ENCODE peak calls at places on chromosome 12, in four cellular contexts. One of them, this sample, is unnamed.

GRCh38 chr12:110503432-110503831 is 1.3 kb downstream of the RAD9B start:
- DNase-seq in left cardiac atrium: no peak
- DNase-seq in astrocyte of the spinal cord: no peak
- DNase-seq in NCI-H2107: no peak
- DNase-seq in this sample: no peak

GRCh38 chr12:49094104-49094948 is at the start of gene DHH:
- DNase-seq in left cardiac atrium: peak; percentile 67
- DNase-seq in astrocyte of the spinal cord: no peak
- DNase-seq in NCI-H2107: no peak
- DNase-seq in this sample: no peak

GRCh38 chr12:122965851-122966742 is at the start of gene ABCB9:
- DNase-seq in left cardiac atrium: peak; percentile 94
- DNase-seq in astrocyte of the spinal cord: peak; percentile 86
- DNase-seq in NCI-H2107: peak; percentile 94
- DNase-seq in this sample: peak; percentile 92

GRCh38 chr12:104694711-104695110 is 238.0 kb downstream of the CHST11 start:
- DNase-seq in left cardiac atrium: peak; percentile 47
- DNase-seq in astrocyte of the spinal cord: no peak
- DNase-seq in NCI-H2107: no peak
- DNase-seq in this sample: no peak

GRCh38 chr12:96120359-96121100 is 73.6 kb upstream of the ELK3 start:
- DNase-seq in astrocyte of the spinal cord: no peak
- DNase-seq in NCI-H2107: no peak
- DNase-seq in left cardiac atrium: no peak
- DNase-seq in this sample: no peak

GRCh38 chr12:115046805-115047204 is 362.8 kb upstream of the TBX3 start:
- DNase-seq in astrocyte of the spinal cord: no peak
- DNase-seq in NCI-H2107: no peak
- DNase-seq in left cardiac atrium: no peak
- DNase-seq in this sample: no peak

GRCh38 chr12:56593909-56594621 is 36.1 kb downstream of the BAZ2A start:
- DNase-seq in astrocyte of the spinal cord: peak; percentile 73
- DNase-seq in left cardiac atrium: peak; percentile 49
- DNase-seq in NCI-H2107: peak; percentile 59
- DNase-seq in this sample: no peak

GRCh38 chr12:40971911-40972310 is 216.2 kb upstream of the PDZRN4 start:
- DNase-seq in astrocyte of the spinal cord: peak; percentile 25
- DNase-seq in NCI-H2107: no peak
- DNase-seq in left cardiac atrium: no peak
- DNase-seq in this sample: no peak

GRCh38 chr12:96719671-96720362 is 187.2 kb upstream of the NEDD1 start:
- DNase-seq in astrocyte of the spinal cord: peak; percentile 64
- DNase-seq in left cardiac atrium: no peak
- DNase-seq in NCI-H2107: peak; percentile 3
- DNase-seq in this sample: no peak

GRCh38 chr12:49288412-49288853 is 6.5 kb upstream of the PRPH start:
- DNase-seq in left cardiac atrium: no peak
- DNase-seq in astrocyte of the spinal cord: peak; percentile 49
- DNase-seq in NCI-H2107: no peak
- DNase-seq in this sample: no peak

GRCh38 chr12:108635201-108635996 is 1.7 kb upstream of the SELPLG start:
- DNase-seq in NCI-H2107: peak; percentile 70
- DNase-seq in left cardiac atrium: no peak
- DNase-seq in astrocyte of the spinal cord: no peak
- DNase-seq in this sample: no peak

GRCh38 chr12:47411961-47412360 is 293.9 kb downstream of the RPAP3 start:
- DNase-seq in left cardiac atrium: no peak
- DNase-seq in NCI-H2107: no peak
- DNase-seq in astrocyte of the spinal cord: no peak
- DNase-seq in this sample: no peak

GRCh38 chr12:99809921-99810320 is 162.4 kb downstream of the GARIN6 start:
- DNase-seq in astrocyte of the spinal cord: no peak
- DNase-seq in left cardiac atrium: no peak
- DNase-seq in NCI-H2107: no peak
- DNase-seq in this sample: no peak

GRCh38 chr12:26120561-26121274 is 4.1 kb downstream of the BHLHE41 start:
- DNase-seq in left cardiac atrium: no peak
- DNase-seq in NCI-H2107: no peak
- DNase-seq in astrocyte of the spinal cord: no peak
- DNase-seq in this sample: no peak

GRCh38 chr12:110590806-110591326 is 7.7 kb upstream of the PPTC7 start:
- DNase-seq in NCI-H2107: no peak
- DNase-seq in left cardiac atrium: no peak
- DNase-seq in astrocyte of the spinal cord: peak; percentile 20
- DNase-seq in this sample: no peak

GRCh38 chr12:118046430-118046829 is 14.5 kb downstream of the WSB2 start:
- DNase-seq in NCI-H2107: no peak
- DNase-seq in astrocyte of the spinal cord: no peak
- DNase-seq in left cardiac atrium: no peak
- DNase-seq in this sample: no peak

GRCh38 chr12:118439068-118439467 is 62.7 kb downstream of the SUDS3 start:
- DNase-seq in NCI-H2107: no peak
- DNase-seq in left cardiac atrium: no peak
- DNase-seq in astrocyte of the spinal cord: no peak
- DNase-seq in this sample: no peak

GRCh38 chr12:102298022-102298421 is 100.4 kb upstream of the PMCH start:
- DNase-seq in left cardiac atrium: no peak
- DNase-seq in astrocyte of the spinal cord: no peak
- DNase-seq in NCI-H2107: no peak
- DNase-seq in this sample: no peak

GRCh38 chr12:123140675-123141614 is 9.9 kb downstream of the PITPNM2 start:
- DNase-seq in NCI-H2107: no peak
- DNase-seq in left cardiac atrium: peak; percentile 29
- DNase-seq in astrocyte of the spinal cord: no peak
- DNase-seq in this sample: no peak

GRCh38 chr12:6154730-6155459 is 30.4 kb upstream of the VWF start:
- DNase-seq in astrocyte of the spinal cord: no peak
- DNase-seq in NCI-H2107: no peak
- DNase-seq in left cardiac atrium: peak; percentile 76
- DNase-seq in this sample: no peak

GRCh38 chr12:69097619-69098368 is 141.6 kb upstream of the CPSF6 start:
- DNase-seq in left cardiac atrium: no peak
- DNase-seq in astrocyte of the spinal cord: peak; percentile 60
- DNase-seq in NCI-H2107: no peak
- DNase-seq in this sample: no peak

GRCh38 chr12:2686280-2686646 is 108.5 kb upstream of the FKBP4 start:
- DNase-seq in astrocyte of the spinal cord: no peak
- DNase-seq in left cardiac atrium: no peak
- DNase-seq in NCI-H2107: no peak
- DNase-seq in this sample: no peak

GRCh38 chr12:28033538-28033915 is 61.0 kb upstream of the PTHLH start:
- DNase-seq in NCI-H2107: no peak
- DNase-seq in left cardiac atrium: no peak
- DNase-seq in astrocyte of the spinal cord: no peak
- DNase-seq in this sample: no peak

GRCh38 chr12:6700646-6701051 is at the start of gene PIANP:
- DNase-seq in left cardiac atrium: peak; percentile 45
- DNase-seq in astrocyte of the spinal cord: no peak
- DNase-seq in NCI-H2107: no peak
- DNase-seq in this sample: no peak

GRCh38 chr12:126093911-126094310 is 1028.7 kb downstream of the AACS start:
- DNase-seq in astrocyte of the spinal cord: peak; percentile 46
- DNase-seq in left cardiac atrium: no peak
- DNase-seq in NCI-H2107: no peak
- DNase-seq in this sample: no peak

GRCh38 chr12:75361408-75361807 is 26.9 kb downstream of the GLIPR1L1 start:
- DNase-seq in left cardiac atrium: no peak
- DNase-seq in astrocyte of the spinal cord: no peak
- DNase-seq in NCI-H2107: no peak
- DNase-seq in this sample: no peak

GRCh38 chr12:65696227-65696626 is 128.1 kb upstream of the HMGA2 start:
- DNase-seq in left cardiac atrium: no peak
- DNase-seq in astrocyte of the spinal cord: no peak
- DNase-seq in NCI-H2107: no peak
- DNase-seq in this sample: no peak

GRCh38 chr12:116376354-116377193 is 99.1 kb upstream of the MED13L start:
- DNase-seq in astrocyte of the spinal cord: peak; percentile 56
- DNase-seq in NCI-H2107: no peak
- DNase-seq in left cardiac atrium: no peak
- DNase-seq in this sample: no peak

GRCh38 chr12:132327351-132328171 is 1.8 kb downstream of the GALNT9 start:
- DNase-seq in astrocyte of the spinal cord: peak; percentile 82
- DNase-seq in left cardiac atrium: peak; percentile 68
- DNase-seq in NCI-H2107: no peak
- DNase-seq in this sample: peak; percentile 26

GRCh38 chr12:131142891-131143637 is 189.4 kb downstream of the ADGRD1 start:
- DNase-seq in astrocyte of the spinal cord: no peak
- DNase-seq in left cardiac atrium: no peak
- DNase-seq in NCI-H2107: no peak
- DNase-seq in this sample: no peak

GRCh38 chr12:39912211-39912980 is 193.5 kb downstream of the SLC2A13 start:
- DNase-seq in NCI-H2107: no peak
- DNase-seq in left cardiac atrium: no peak
- DNase-seq in astrocyte of the spinal cord: no peak
- DNase-seq in this sample: peak; percentile 90

GRCh38 chr12:56469007-56469930 is 891 bp downstream of the SPRYD4 start:
- DNase-seq in astrocyte of the spinal cord: no peak
- DNase-seq in left cardiac atrium: peak; percentile 60
- DNase-seq in NCI-H2107: no peak
- DNase-seq in this sample: peak; percentile 51

GRCh38 chr12:79737875-79738718 is 47.3 kb upstream of the PAWR start:
- DNase-seq in left cardiac atrium: no peak
- DNase-seq in astrocyte of the spinal cord: peak; percentile 74
- DNase-seq in NCI-H2107: peak; percentile 36
- DNase-seq in this sample: no peak

GRCh38 chr12:68495666-68496065 is 115.0 kb upstream of the RAP1B start:
- DNase-seq in astrocyte of the spinal cord: peak; percentile 58
- DNase-seq in NCI-H2107: no peak
- DNase-seq in left cardiac atrium: no peak
- DNase-seq in this sample: no peak

GRCh38 chr12:23686095-23686494 is 263.4 kb downstream of the SOX5 start:
- DNase-seq in left cardiac atrium: no peak
- DNase-seq in NCI-H2107: no peak
- DNase-seq in astrocyte of the spinal cord: no peak
- DNase-seq in this sample: no peak

This sample was measured in breast epithelium.